ENCODE peak calls at places on chromosome 3, in ten cellular contexts. U is AG04449; V is T-helper 2 cell; H is activated CD4-positive, alpha-beta T cell treated with anti-CD3 and anti-CD28 coated beads for 48 hours; X is COR-L47; O is activated naive CD4-positive, alpha-beta T cell; T is astrocyte; P is NCI-H82; Q is AG20443; L is stimulated activated CD4-positive, alpha-beta T cell treated with anti-CD3 and anti-CD28 coated beads, Interleukin-15, amount 100 ng/mL, for 1 hour. F is an unnamed sample.

GRCh38 chr3:155356594-155357370 is 63.3 kb upstream of the STRIT1 start:
- DNase-seq in U (no peak), V (no peak), H (no peak), X (no peak), O (no peak), T (no peak), P (peak), Q (peak), L (no peak), F (no peak)

GRCh38 chr3:122767690-122768372 is 25.8 kb downstream of the HSPBAP1 start:
- DNase-seq in U (no peak), V (no peak), H (no peak), X (no peak), O (no peak), T (no peak), P (no peak), Q (no peak), L (no peak), F (no peak)

GRCh38 chr3:30421261-30421660 is 185.1 kb upstream of the TGFBR2 start:
- DNase-seq in U (peak), V (no peak), H (no peak), X (no peak), O (no peak), T (peak), P (no peak), Q (peak), L (no peak), F (no peak)

GRCh38 chr3:119181765-119182164 is 8.4 kb downstream of the UPK1B start:
- DNase-seq in U (no peak), V (no peak), H (no peak), X (no peak), O (no peak), T (peak), P (no peak), Q (peak), L (no peak), F (no peak)

GRCh38 chr3:73530030-73530411 is 94.7 kb downstream of the PDZRN3 start:
- DNase-seq in U (peak), V (no peak), H (no peak), X (no peak), O (no peak), T (peak), P (no peak), Q (peak), L (no peak), F (no peak)

GRCh38 chr3:195154793-195155535 is 116.0 kb downstream of the XXYLT1 start:
- DNase-seq in U (peak), V (no peak), H (no peak), X (peak), O (no peak), T (peak), P (no peak), Q (peak), L (no peak), F (no peak)

GRCh38 chr3:185582871-185583270 is 3.2 kb upstream of the SENP2 start:
- DNase-seq in U (no peak), V (peak), H (no peak), X (no peak), O (no peak), T (no peak), P (no peak), Q (no peak), L (no peak), F (no peak)

GRCh38 chr3:48285132-48285531 is 44.2 kb downstream of the ZNF589 start:
- DNase-seq in U (peak), V (no peak), H (no peak), X (no peak), O (no peak), T (peak), P (no peak), Q (peak), L (no peak), F (no peak)

GRCh38 chr3:188211476-188211875 is 57.5 kb downstream of the LPP start:
- DNase-seq in U (no peak), V (no peak), H (no peak), X (no peak), O (no peak), T (peak), P (no peak), Q (no peak), L (no peak), F (no peak)

GRCh38 chr3:155778441-155778840 is 27.6 kb downstream of the C3orf33 start:
- DNase-seq in U (no peak), V (no peak), H (no peak), X (no peak), O (no peak), T (peak), P (no peak), Q (peak), L (no peak), F (no peak)

GRCh38 chr3:127820871-127821853 is 1.2 kb downstream of the MGLL start:
- DNase-seq in U (no peak), V (no peak), H (peak), X (peak), O (no peak), T (no peak), P (no peak), Q (no peak), L (no peak), F (no peak)

GRCh38 chr3:168531116-168531515 is 435.4 kb upstream of the GOLIM4 start:
- DNase-seq in U (no peak), V (no peak), H (no peak), X (no peak), O (no peak), T (no peak), P (no peak), Q (no peak), L (no peak), F (no peak)

GRCh38 chr3:49120438-49121135 is at the start of gene USP19:
- DNase-seq in U (no peak), V (peak), H (peak), X (peak), O (peak), T (peak), P (peak), Q (peak), L (peak), F (peak)

GRCh38 chr3:64150527-64151238 is 74.6 kb downstream of the PRICKLE2 start:
- DNase-seq in U (peak), V (no peak), H (no peak), X (peak), O (no peak), T (peak), P (no peak), Q (peak), L (no peak), F (peak)

GRCh38 chr3:12793701-12794100 is 2.8 kb upstream of the CAND2 start:
- DNase-seq in U (no peak), V (no peak), H (no peak), X (no peak), O (no peak), T (no peak), P (no peak), Q (no peak), L (no peak), F (no peak)

GRCh38 chr3:142981108-142981507 is 17.6 kb upstream of the PAQR9 start:
- DNase-seq in U (no peak), V (no peak), H (no peak), X (no peak), O (no peak), T (no peak), P (peak), Q (no peak), L (no peak), F (no peak)

GRCh38 chr3:123048480-123049237 is 18.2 kb upstream of the PDIA5 start:
- DNase-seq in U (no peak), V (no peak), H (no peak), X (no peak), O (no peak), T (no peak), P (peak), Q (no peak), L (no peak), F (no peak)

GRCh38 chr3:177589921-177590336 is 392.6 kb upstream of the TBL1XR1 start:
- DNase-seq in U (peak), V (no peak), H (no peak), X (peak), O (no peak), T (peak), P (no peak), Q (peak), L (no peak), F (no peak)

GRCh38 chr3:175070946-175071345 is 211.8 kb downstream of the NAALADL2 start:
- DNase-seq in U (no peak), V (no peak), H (no peak), X (no peak), O (no peak), T (no peak), P (peak), Q (no peak), L (no peak), F (no peak)

GRCh38 chr3:66642015-66642414 is 141.2 kb upstream of the LRIG1 start:
- DNase-seq in U (no peak), V (no peak), H (no peak), X (no peak), O (no peak), T (no peak), P (no peak), Q (no peak), L (no peak), F (no peak)

GRCh38 chr3:171320721-171321120 is 139.5 kb downstream of the TNIK start:
- DNase-seq in U (no peak), V (no peak), H (no peak), X (no peak), O (no peak), T (peak), P (peak), Q (no peak), L (no peak), F (peak)

GRCh38 chr3:126537730-126538281 is 13.9 kb downstream of the CHST13 start:
- DNase-seq in U (no peak), V (no peak), H (no peak), X (no peak), O (no peak), T (no peak), P (peak), Q (no peak), L (no peak), F (peak)

GRCh38 chr3:52437326-52438103 is 7.4 kb downstream of the SEMA3G start:
- DNase-seq in U (no peak), V (no peak), H (no peak), X (no peak), O (no peak), T (no peak), P (no peak), Q (no peak), L (no peak), F (no peak)

GRCh38 chr3:23966308-23966707 is 21.2 kb downstream of the NR1D2 start:
- DNase-seq in U (peak), V (no peak), H (no peak), X (no peak), O (no peak), T (peak), P (no peak), Q (no peak), L (no peak), F (no peak)

GRCh38 chr3:27639271-27639670 is 82.9 kb downstream of the EOMES start:
- DNase-seq in U (no peak), V (peak), H (no peak), X (no peak), O (no peak), T (no peak), P (no peak), Q (no peak), L (no peak), F (no peak)

GRCh38 chr3:123568034-123568433 is 16.8 kb downstream of the HACD2 start:
- DNase-seq in U (no peak), V (no peak), H (no peak), X (no peak), O (no peak), T (no peak), P (no peak), Q (no peak), L (no peak), F (no peak)

GRCh38 chr3:157786216-157786615 is 283.0 kb upstream of the VEPH1 start:
- DNase-seq in U (peak), V (no peak), H (no peak), X (no peak), O (no peak), T (peak), P (no peak), Q (peak), L (no peak), F (no peak)

GRCh38 chr3:112437146-112438022 is 61.9 kb downstream of the BTLA start:
- DNase-seq in U (no peak), V (peak), H (peak), X (peak), O (no peak), T (peak), P (peak), Q (peak), L (no peak), F (no peak)

GRCh38 chr3:182399978-182400737 is 393.1 kb upstream of the ATP11B start:
- DNase-seq in U (no peak), V (no peak), H (no peak), X (no peak), O (no peak), T (peak), P (no peak), Q (no peak), L (no peak), F (no peak)

GRCh38 chr3:123627673-123628670 is 43.1 kb upstream of the HACD2 start:
- DNase-seq in U (no peak), V (no peak), H (no peak), X (peak), O (no peak), T (no peak), P (no peak), Q (no peak), L (no peak), F (no peak)

GRCh38 chr3:130259170-130259874 is 86.2 kb upstream of the COL6A5 start:
- DNase-seq in U (no peak), V (no peak), H (peak), X (no peak), O (no peak), T (no peak), P (no peak), Q (no peak), L (no peak), F (no peak)

GRCh38 chr3:188624384-188624783 is 470.4 kb downstream of the LPP start:
- DNase-seq in U (no peak), V (no peak), H (no peak), X (no peak), O (no peak), T (peak), P (no peak), Q (no peak), L (no peak), F (no peak)

GRCh38 chr3:182704926-182705325 is 88.4 kb upstream of the ATP11B start:
- DNase-seq in U (no peak), V (no peak), H (no peak), X (peak), O (no peak), T (no peak), P (peak), Q (no peak), L (no peak), F (no peak)

GRCh38 chr3:62672270-62672987 is 202.8 kb downstream of the CADPS start:
- DNase-seq in U (no peak), V (no peak), H (no peak), X (no peak), O (no peak), T (no peak), P (peak), Q (no peak), L (no peak), F (no peak)

GRCh38 chr3:196108075-196108743 is 26.3 kb upstream of the TFRC start:
- DNase-seq in U (no peak), V (no peak), H (no peak), X (no peak), O (no peak), T (no peak), P (no peak), Q (no peak), L (no peak), F (no peak)

GRCh38 chr3:177345049-177345972 is 148.0 kb upstream of the TBL1XR1 start:
- DNase-seq in U (peak), V (no peak), H (peak), X (peak), O (peak), T (peak), P (peak), Q (peak), L (peak), F (no peak)

F was measured in NCI-H524 treated with DMSO at 0.1 percent for 48 hours.